ENCODE peak calls at places on chromosomes 4 and X, in nine cellular contexts. T is IMR-90; Y is SK-N-SH; N is CD8-positive, alpha-beta T cell; U is cardiac fibroblast; P is astrocyte; M is AG10803; H is PC-3; D is fibroblast of pulmonary artery. Q is an unnamed sample.

GRCh38 chr4:3531306-3531886 is 826 bp downstream of the LRPAP1 start:
- DNase-seq in T (no peak), Y (no peak), N (no peak), U (peak), P (no peak), M (peak), H (no peak), D (peak), Q (no peak)

GRCh38 chr4:89838005-89838404 is 1.0 kb upstream of the SNCA start:
- DNase-seq in T (no peak), Y (peak), N (no peak), U (no peak), P (no peak), M (no peak), H (no peak), D (peak), Q (no peak)

GRCh38 chr4:65450899-65451298 is 219.4 kb downstream of the EPHA5 start:
- DNase-seq in T (no peak), Y (no peak), N (no peak), U (no peak), P (no peak), M (no peak), H (no peak), D (peak), Q (no peak)

GRCh38 chr4:186040316-186040715 is 28.6 kb upstream of the TLR3 start:
- DNase-seq in T (no peak), Y (no peak), N (no peak), U (no peak), P (no peak), M (no peak), H (no peak), D (no peak), Q (no peak)

GRCh38 chr4:162115323-162115722 is 48.5 kb downstream of the FSTL5 start:
- DNase-seq in T (no peak), Y (no peak), N (no peak), U (no peak), P (no peak), M (no peak), H (no peak), D (no peak), Q (no peak)

GRCh38 chrX:151738751-151739150 is 4.2 kb downstream of the CNGA2 start:
- DNase-seq in T (no peak), Y (no peak), N (no peak), U (no peak), P (no peak), M (no peak), H (no peak), D (no peak), Q (no peak)

GRCh38 chr4:54909964-54910363 is 215.4 kb downstream of the KDR start:
- DNase-seq in T (no peak), Y (no peak), N (no peak), U (no peak), P (no peak), M (no peak), H (no peak), D (no peak), Q (no peak)

GRCh38 chrX:29071525-29071924 is 484.3 kb downstream of the IL1RAPL1 start:
- DNase-seq in T (no peak), Y (no peak), N (no peak), U (peak), P (peak), M (peak), H (no peak), D (no peak), Q (peak)

GRCh38 chr4:169791527-169792156 is 33.9 kb upstream of the HPF1 start:
- DNase-seq in T (peak), Y (peak), N (no peak), U (peak), P (peak), M (peak), H (peak), D (peak), Q (peak)

GRCh38 chr4:57945298-57945697 is 835.1 kb upstream of the IGFBP7 start:
- DNase-seq in T (no peak), Y (no peak), N (no peak), U (no peak), P (no peak), M (no peak), H (no peak), D (no peak), Q (no peak)
- H3K4me3 ChIP-seq in T (no peak), Y (no peak), N (no peak), U (no peak), P (no peak), M (no peak), H (no peak), D (no peak), Q (no peak)

DNA sequence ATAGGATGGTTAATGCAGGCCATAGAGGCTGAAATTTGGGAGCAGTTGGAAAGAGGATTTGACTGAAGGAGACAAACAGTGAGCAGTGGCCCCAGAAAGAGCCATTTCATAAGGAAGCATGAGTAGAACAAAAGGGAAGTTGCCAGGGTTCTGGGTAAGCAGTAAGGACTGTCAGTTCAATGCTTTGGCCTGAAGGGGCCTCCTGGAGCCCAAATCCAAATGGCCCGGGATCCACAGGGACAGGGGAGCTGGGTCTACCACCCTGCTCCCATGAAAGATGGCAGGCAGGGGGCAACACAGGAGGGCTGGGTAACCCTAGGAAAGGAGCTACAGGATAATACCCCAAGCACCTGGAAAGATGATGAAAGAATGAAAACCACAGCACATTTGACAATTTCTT is 4.1 kb upstream of the INTS6L start:
- DNase-seq in T (no peak), Y (no peak), N (no peak), U (no peak), P (no peak), M (no peak), H (no peak), D (no peak), Q (no peak)
- TF ChIP-seq CTCF in T (no peak), Y (no peak), N (no peak), U (no peak), P (no peak), M (no peak), H (no peak), D (no peak), Q (no peak)

GRCh38 chr4:118388621-118389020 is 35.8 kb upstream of the PRSS12 start:
- DNase-seq in T (no peak), Y (no peak), N (no peak), U (no peak), P (no peak), M (no peak), H (no peak), D (no peak), Q (no peak)
- H3K4me3 ChIP-seq in T (no peak), Y (no peak), N (no peak), U (no peak), P (no peak), M (no peak), H (no peak), D (no peak), Q (no peak)

GRCh38 chrX:15059488-15059887 is 186.3 kb downstream of the MOSPD2 start:
- DNase-seq in T (no peak), Y (no peak), N (no peak), U (no peak), P (no peak), M (peak), H (peak), D (no peak), Q (no peak)
- TF ChIP-seq CTCF in T (peak), Y (peak), N (no peak), U (no peak), P (no peak), M (peak), H (peak), D (no peak), Q (peak)

DNA sequence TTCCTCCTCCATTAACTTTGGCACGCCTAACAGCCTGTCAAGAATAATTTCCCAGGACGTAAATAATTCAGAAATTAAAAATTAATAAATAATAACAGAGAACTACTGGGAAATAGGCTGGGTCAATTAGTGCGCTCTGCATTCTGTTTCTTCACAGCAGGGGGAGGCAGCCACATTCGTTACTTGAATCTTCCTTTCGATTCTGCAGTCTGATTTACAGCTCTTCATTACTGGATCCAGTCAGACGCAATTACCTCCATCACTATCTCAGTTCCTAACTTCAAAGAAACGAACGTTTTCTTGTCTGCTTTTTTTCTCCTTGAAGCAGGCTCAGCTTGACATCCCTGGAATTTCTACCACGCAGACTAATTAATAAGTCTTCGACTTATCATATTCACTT is 9.0 kb upstream of the RPL34 start:
- DNase-seq in T (no peak), Y (no peak), N (no peak), U (peak), P (no peak), M (peak), H (no peak), D (peak), Q (peak)
- H3K4me3 ChIP-seq in T (no peak), Y (no peak), N (no peak), U (peak), P (peak), M (peak), H (no peak), D (peak), Q (peak)

GRCh38 chr4:8440491-8441311 is at the start of the genes ACOX3 and TRMT44:
- DNase-seq in T (peak), Y (peak), N (peak), U (peak), P (peak), M (peak), H (peak), D (peak), Q (peak)
- TF ChIP-seq CTCF in T (no peak), Y (no peak), N (no peak), U (no peak), P (no peak), M (no peak), H (no peak), D (no peak), Q (no peak)

DNA sequence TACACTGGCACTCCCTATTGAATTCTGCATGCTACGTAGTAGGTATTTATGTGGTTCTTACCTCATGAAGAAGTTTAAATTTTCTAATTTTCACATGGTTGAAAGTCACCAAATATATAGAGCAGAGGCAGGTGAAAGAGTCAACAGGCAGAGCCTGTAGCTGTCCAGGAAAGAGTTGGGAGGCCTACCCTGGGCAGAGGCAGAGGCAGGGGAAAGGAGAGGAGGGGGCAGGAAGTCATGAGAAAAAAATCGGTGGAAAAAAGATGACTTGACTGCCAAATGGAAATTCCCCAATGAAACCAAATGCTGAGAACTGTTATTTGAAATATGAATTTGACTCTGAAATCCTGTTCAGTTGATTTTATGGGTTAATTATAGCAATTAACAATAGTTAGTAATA is 23.1 kb upstream of the GPR34 start:
- DNase-seq in T (no peak), Y (no peak), N (no peak), U (peak), P (no peak), M (no peak), H (no peak), D (peak), Q (no peak)
- H3K4me3 ChIP-seq in T (no peak), Y (no peak), N (no peak), U (no peak), P (no peak), M (no peak), H (no peak), D (no peak), Q (no peak)

Q was measured in foreskin fibroblast.